ENCODE peak calls at places on chromosome 13, in seven cellular contexts. T, O, G, R, P, Q and H are unnamed samples. For H3K4me1, the result is how much of the 10 kb centered on the place peaks cover.

GRCh38 chr13:30463820-30464495 is 1.8 kb downstream of the HMGB1 start:
- DNase-seq in T (peak), O (peak), G (peak), R (peak), P (peak), Q (no peak), H (peak)

GRCh38 chr13:48508001-48508400 is 24.9 kb downstream of the RCBTB2 start:
- DNase-seq in T (no peak), O (no peak), G (no peak), R (no peak), P (no peak), Q (no peak), H (no peak)

GRCh38 chr13:49022472-49023144 is 46.9 kb downstream of the FNDC3A start:
- DNase-seq in T (peak), O (no peak), G (no peak), R (no peak), P (no peak), Q (no peak), H (no peak)

GRCh38 chr13:80341098-80341701 is at the start of gene SPRY2:
- DNase-seq in T (peak), O (peak), G (peak), R (peak), P (peak), Q (peak), H (peak)

GRCh38 chr13:111066544-111066943 is 48.6 kb upstream of the ARHGEF7 start:
- DNase-seq in T (no peak), O (no peak), G (peak), R (no peak), P (peak), Q (no peak), H (no peak)

GRCh38 chr13:52371736-52372247 is 34.2 kb downstream of the THSD1 start:
- DNase-seq in T (peak), O (no peak), G (peak), R (no peak), P (no peak), Q (no peak), H (peak)

GRCh38 chr13:95209109-95209508 is 92.1 kb downstream of the ABCC4 start:
- DNase-seq in T (no peak), O (no peak), G (no peak), R (no peak), P (no peak), Q (no peak), H (no peak)

GRCh38 chr13:29897102-29897501 is 46.7 kb upstream of the UBL3 start:
- DNase-seq in T (no peak), O (no peak), G (no peak), R (no peak), P (no peak), Q (no peak), H (no peak)

GRCh38 chr13:21833921-21834320 is 163.0 kb downstream of the FGF9 start:
- DNase-seq in T (no peak), O (no peak), G (no peak), R (no peak), P (no peak), Q (no peak), H (no peak)

GRCh38 chr13:22736084-22736767 is 444.6 kb upstream of the SGCG start:
- DNase-seq in T (no peak), O (no peak), G (no peak), R (no peak), P (no peak), Q (no peak), H (no peak)

GRCh38 chr13:112065867-112066623 is 904 bp upstream of the SOX1 start:
- DNase-seq in T (no peak), O (no peak), G (no peak), R (no peak), P (no peak), Q (no peak), H (peak)

GRCh38 chr13:83499286-83499685 is 383.0 kb downstream of the SLITRK1 start:
- DNase-seq in T (peak), O (no peak), G (no peak), R (no peak), P (no peak), Q (no peak), H (peak)

GRCh38 chr13:33257786-33258185 is 27.8 kb downstream of the STARD13 start:
- DNase-seq in T (no peak), O (no peak), G (no peak), R (no peak), P (no peak), Q (no peak), H (no peak)

GRCh38 chr13:39032150-39032549 is 5.7 kb downstream of the PROSER1 start:
- DNase-seq in T (no peak), O (no peak), G (no peak), R (no peak), P (no peak), Q (no peak), H (no peak)

GRCh38 chr13:113751491-113751890 is 7.5 kb upstream of the TMEM255B start:
- DNase-seq in T (no peak), O (no peak), G (no peak), R (no peak), P (no peak), Q (no peak), H (no peak)

GRCh38 chr13:33207616-33207964 is 78.0 kb downstream of the STARD13 start:
- DNase-seq in T (peak), O (peak), G (peak), R (no peak), P (no peak), Q (peak), H (peak)

GRCh38 chr13:36298535-36299068 is 988 bp upstream of the CCDC169 start:
- DNase-seq in T (no peak), O (no peak), G (peak), R (no peak), P (peak), Q (no peak), H (peak)

GRCh38 chr13:32426191-32426980 is 1.5 kb downstream of the N4BP2L1 start:
- DNase-seq in T (no peak), O (no peak), G (no peak), R (no peak), P (peak), Q (no peak), H (no peak)

GRCh38 chr13:100493418-100493817 is 95.2 kb downstream of the GGACT start:
- DNase-seq in T (peak), O (no peak), G (peak), R (no peak), P (no peak), Q (no peak), H (no peak)

GRCh38 chr13:113854238-113855011 is 9.5 kb downstream of the GAS6 start:
- DNase-seq in T (peak), O (no peak), G (peak), R (no peak), P (peak), Q (no peak), H (no peak)

GRCh38 chr13:40982772-40983171 is 36.3 kb downstream of the ELF1 start:
- DNase-seq in T (peak), O (peak), G (peak), R (no peak), P (peak), Q (no peak), H (peak)

GRCh38 chr13:78241278-78241919 is 322.8 kb upstream of the EDNRB start:
- DNase-seq in T (peak), O (peak), G (peak), R (no peak), P (peak), Q (no peak), H (peak)

GRCh38 chr13:63351533-63351932 is 1935.9 kb upstream of the PCDH20 start:
- DNase-seq in T (no peak), O (no peak), G (no peak), R (no peak), P (no peak), Q (no peak), H (no peak)

GRCh38 chr13:21511841-21512240 is 52.7 kb upstream of the ZDHHC20 start:
- DNase-seq in T (peak), O (no peak), G (no peak), R (no peak), P (no peak), Q (no peak), H (no peak)

GRCh38 chr13:114099191-114099590 is 33.2 kb downstream of the RASA3 start:
- DNase-seq in T (peak), O (peak), G (peak), R (no peak), P (peak), Q (peak), H (peak)

GRCh38 chr13:99360696-99361095 is 53.5 kb upstream of the GPR183 start:
- DNase-seq in T (no peak), O (no peak), G (no peak), R (no peak), P (no peak), Q (no peak), H (no peak)
- H3K4me1 ChIP-seq in T (under half), O (under half), G (under half), R (under half), P (under half), Q (under half), H (under half)

GRCh38 chr13:93226065-93226622 is 463 bp upstream of the GPC6 start:
- DNase-seq in T (no peak), O (no peak), G (no peak), R (no peak), P (no peak), Q (no peak), H (no peak)

GRCh38 chr13:93225610-93226009 is 997 bp upstream of the GPC6 start:
- DNase-seq in T (no peak), O (no peak), G (no peak), R (no peak), P (no peak), Q (no peak), H (no peak)

GRCh38 chr13:93226623-93227279 is at the start of gene GPC6:
- DNase-seq in T (peak), O (peak), G (peak), R (no peak), P (peak), Q (peak), H (peak)

GRCh38 chr13:93227906-93228801 is 1.5 kb downstream of the GPC6 start:
- DNase-seq in T (peak), O (peak), G (peak), R (peak), P (peak), Q (peak), H (peak)

DNA sequence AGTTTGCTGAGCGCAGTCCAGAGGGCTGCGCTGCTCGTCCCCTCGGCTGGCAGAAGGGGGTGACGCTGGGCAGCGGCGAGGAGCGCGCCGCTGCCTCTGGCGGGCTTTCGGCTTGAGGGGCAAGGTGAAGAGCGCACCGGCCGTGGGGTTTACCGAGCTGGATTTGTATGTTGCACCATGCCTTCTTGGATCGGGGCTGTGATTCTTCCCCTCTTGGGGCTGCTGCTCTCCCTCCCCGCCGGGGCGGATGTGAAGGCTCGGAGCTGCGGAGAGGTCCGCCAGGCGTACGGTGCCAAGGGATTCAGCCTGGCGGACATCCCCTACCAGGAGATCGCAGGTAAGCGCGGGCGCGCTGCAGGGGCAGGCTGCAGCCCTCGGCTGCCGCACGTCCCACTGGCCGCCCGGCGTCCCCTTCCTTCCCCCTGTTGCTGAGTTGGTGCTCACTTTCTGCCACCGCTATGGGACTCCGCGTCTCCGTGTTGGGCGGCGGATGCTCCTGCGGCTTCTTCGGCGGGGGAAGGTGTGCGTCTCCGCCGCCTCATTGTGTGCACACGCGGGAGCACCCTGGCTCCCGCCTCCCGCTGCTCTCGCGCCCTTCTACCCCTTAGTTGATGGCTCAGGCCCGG is 786 bp downstream of the GPC6 start:
- DNase-seq in T (peak), O (peak), G (peak), R (no peak), P (peak), Q (peak), H (peak)
- TF ChIP-seq CTCF in T (no peak), O (peak), G (no peak), R (no peak), P (no peak), Q (no peak), H (no peak)

GRCh38 chr13:50914301-50914700 is 4.7 kb downstream of the RNASEH2B start:
- DNase-seq in T (peak), O (no peak), G (no peak), R (no peak), P (no peak), Q (no peak), H (no peak)
- H3K4me1 ChIP-seq in T (under half), O (under half), G (under half), R (half or more), P (under half), Q (under half), H (under half)

GRCh38 chr13:45108716-45109706 is 11.3 kb upstream of the GTF2F2 start:
- DNase-seq in T (peak), O (peak), G (peak), R (no peak), P (peak), Q (peak), H (no peak)
- TF ChIP-seq CTCF in T (no peak), O (no peak), G (no peak), R (no peak), P (no peak), Q (no peak), H (no peak)

DNA sequence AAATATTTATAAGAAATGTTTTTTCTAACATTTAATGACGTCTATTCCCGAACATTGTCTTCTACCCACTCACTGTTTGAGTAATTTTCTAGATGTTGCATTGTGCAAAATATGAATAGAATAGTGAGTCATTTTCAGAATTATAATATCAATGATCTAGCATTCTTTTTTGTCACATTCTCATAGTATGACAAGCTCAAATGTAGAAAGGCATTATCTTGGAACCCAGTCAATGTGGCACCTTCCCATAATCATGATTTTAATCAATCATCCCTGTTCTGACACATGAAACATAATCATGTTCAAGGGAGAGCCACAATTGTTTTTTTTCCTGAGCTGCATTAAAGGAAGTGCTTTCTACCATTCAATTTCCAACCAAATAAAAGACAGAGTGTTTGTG is 265.8 kb downstream of the OXGR1 start:
- DNase-seq in T (no peak), O (no peak), G (no peak), R (no peak), P (no peak), Q (no peak), H (no peak)
- H3K4me1 ChIP-seq in T (under half), O (under half), G (under half), R (under half), P (under half), Q (under half), H (under half)

DNA sequence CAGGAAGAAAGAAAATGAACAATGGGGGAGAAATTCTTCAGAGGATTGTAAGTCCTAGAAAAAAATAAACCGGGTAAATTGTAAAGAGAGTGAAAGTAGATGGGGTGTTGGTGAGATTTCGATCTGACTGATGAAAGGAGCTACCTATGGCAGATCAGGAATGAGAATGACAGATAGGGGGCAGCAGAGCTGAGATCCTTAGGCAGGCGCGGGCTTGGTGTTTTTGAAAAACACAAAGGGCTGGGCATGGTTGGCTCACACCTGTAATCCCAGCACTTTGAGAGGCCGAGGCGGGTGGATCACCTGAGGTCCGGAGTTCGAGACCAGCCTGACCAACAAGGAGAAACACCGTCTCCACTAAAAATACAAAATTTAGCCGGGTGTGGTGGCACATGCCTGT is 1468.6 kb upstream of the SLC10A2 start:
- DNase-seq in T (no peak), O (no peak), G (no peak), R (no peak), P (peak), Q (no peak), H (peak)
- TF ChIP-seq CTCF in T (no peak), O (no peak), G (no peak), R (no peak), P (peak), Q (no peak), H (peak)

DNA sequence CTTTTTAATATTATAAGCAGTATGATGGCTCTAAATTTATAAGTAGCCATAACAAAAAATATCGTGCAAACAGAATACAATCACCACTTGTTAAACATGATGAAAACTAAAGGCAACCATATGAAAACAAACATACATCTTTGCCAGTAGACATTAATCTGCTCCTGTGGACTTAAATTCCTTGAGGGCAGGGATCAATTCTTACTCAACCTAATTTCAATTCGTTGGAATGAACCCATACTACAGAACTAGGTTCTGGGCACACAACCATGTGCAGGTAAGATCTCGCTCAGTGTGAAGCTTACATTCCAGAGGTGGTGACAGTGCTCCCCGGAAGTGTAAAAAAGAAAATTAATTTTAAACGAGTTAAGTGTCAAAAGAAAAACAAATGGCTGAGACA is 13.4 kb downstream of the TBC1D4 start:
- DNase-seq in T (no peak), O (no peak), G (no peak), R (no peak), P (no peak), Q (no peak), H (no peak)
- H3K4me1 ChIP-seq in T (under half), O (under half), G (under half), R (under half), P (under half), Q (half or more), H (under half)

DNA sequence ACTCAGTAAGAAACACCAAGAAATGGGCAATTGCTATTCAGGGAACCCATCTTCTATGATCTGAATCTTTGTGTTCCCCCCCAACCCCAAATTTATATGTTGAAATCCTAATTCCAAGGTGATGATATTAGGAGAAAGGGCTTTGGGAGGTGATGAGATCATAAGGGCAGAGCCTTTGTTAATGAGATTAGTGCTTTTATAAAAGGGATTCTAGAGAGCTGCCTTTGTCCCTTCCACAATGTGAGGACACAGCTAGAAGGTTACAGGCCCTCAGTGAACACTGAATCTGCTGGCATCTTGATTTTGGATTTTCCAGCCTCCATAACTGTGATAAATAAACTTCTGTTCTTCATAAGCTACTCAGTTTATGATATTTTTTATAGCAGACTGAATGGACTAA is 376.0 kb downstream of the DIAPH3 start:
- DNase-seq in T (no peak), O (no peak), G (no peak), R (no peak), P (no peak), Q (no peak), H (no peak)
- TF ChIP-seq CTCF in T (no peak), O (no peak), G (no peak), R (no peak), P (no peak), Q (no peak), H (no peak)

DNA sequence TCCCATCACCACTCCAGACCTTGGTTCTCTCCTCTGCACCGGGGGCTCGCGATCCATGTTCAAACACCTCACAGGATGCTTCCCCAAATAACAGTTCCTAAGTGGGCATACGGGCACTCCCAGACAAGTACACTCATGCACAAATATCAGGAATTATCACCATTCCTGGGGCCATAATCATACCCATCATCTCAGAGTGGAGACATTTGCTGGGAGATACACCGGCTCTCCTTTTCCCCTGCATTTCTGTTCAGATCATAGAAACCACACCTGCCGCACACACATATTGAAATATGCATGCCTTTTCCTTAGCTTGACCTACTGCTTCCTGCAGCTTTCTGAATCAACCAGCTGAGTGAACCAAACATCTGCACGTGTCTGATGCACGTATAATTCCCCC is 33.9 kb upstream of the MBNL2 start:
- DNase-seq in T (no peak), O (no peak), G (no peak), R (no peak), P (no peak), Q (no peak), H (no peak)
- H3K4me1 ChIP-seq in T (under half), O (under half), G (under half), R (under half), P (under half), Q (under half), H (under half)